ENCODE peak calls at places on chromosomes 11 and 22, in seven cellular contexts. One of them, this sample, is unnamed.
A peak's percentile ranks its signal among the peaks of the same experiment; 100 is the strongest.

GRCh38 chr11:119339581-119340334 is 925 bp downstream of the C1QTNF5 start:
- DNase-seq in tibial nerve: peak; percentile 40
- DNase-seq in WERI-Rb-1: peak; percentile 76
- DNase-seq in ascending aorta: no peak
- DNase-seq in HFFc6: no peak
- DNase-seq in gastrocnemius medialis: peak; percentile 55
- DNase-seq in epithelial cell of esophagus: peak; percentile 29
- DNase-seq in this sample: no peak

GRCh38 chr11:19889531-19889930 is 176.9 kb downstream of the NAV2 start:
- DNase-seq in WERI-Rb-1: no peak
- DNase-seq in HFFc6: peak; percentile 16
- DNase-seq in epithelial cell of esophagus: no peak
- DNase-seq in gastrocnemius medialis: no peak
- DNase-seq in tibial nerve: no peak
- DNase-seq in ascending aorta: no peak
- DNase-seq in this sample: no peak

GRCh38 chr11:79670846-79671245 is 230.0 kb upstream of the TENM4 start:
- DNase-seq in epithelial cell of esophagus: peak; percentile 39
- DNase-seq in tibial nerve: no peak
- DNase-seq in gastrocnemius medialis: no peak
- DNase-seq in ascending aorta: no peak
- DNase-seq in WERI-Rb-1: no peak
- DNase-seq in HFFc6: no peak
- DNase-seq in this sample: no peak

GRCh38 chr11:66857234-66857926 is 516 bp downstream of the LRFN4 start:
- DNase-seq in gastrocnemius medialis: no peak
- DNase-seq in ascending aorta: no peak
- DNase-seq in tibial nerve: no peak
- DNase-seq in WERI-Rb-1: no peak
- DNase-seq in epithelial cell of esophagus: peak; percentile 30
- DNase-seq in HFFc6: no peak
- DNase-seq in this sample: peak; percentile 34

GRCh38 chr22:38730411-38730871 is 24.7 kb downstream of the GTPBP1 start:
- DNase-seq in ascending aorta: no peak
- DNase-seq in gastrocnemius medialis: no peak
- DNase-seq in tibial nerve: no peak
- DNase-seq in epithelial cell of esophagus: no peak
- DNase-seq in WERI-Rb-1: no peak
- DNase-seq in HFFc6: no peak
- DNase-seq in this sample: no peak

GRCh38 chr11:122163420-122163819 is 47.4 kb upstream of the BLID start:
- DNase-seq in HFFc6: peak; percentile 66
- DNase-seq in WERI-Rb-1: no peak
- DNase-seq in tibial nerve: no peak
- DNase-seq in ascending aorta: no peak
- DNase-seq in gastrocnemius medialis: no peak
- DNase-seq in epithelial cell of esophagus: no peak
- DNase-seq in this sample: no peak

GRCh38 chr11:119618208-119618909 is 110.6 kb downstream of the NECTIN1 start:
- DNase-seq in WERI-Rb-1: no peak
- DNase-seq in epithelial cell of esophagus: no peak
- DNase-seq in gastrocnemius medialis: peak; percentile 43
- DNase-seq in tibial nerve: peak; percentile 60
- DNase-seq in ascending aorta: peak; percentile 27
- DNase-seq in HFFc6: no peak
- DNase-seq in this sample: no peak

GRCh38 chr11:1343391-1344055 is 34.1 kb upstream of the TOLLIP start:
- DNase-seq in HFFc6: no peak
- DNase-seq in WERI-Rb-1: no peak
- DNase-seq in gastrocnemius medialis: no peak
- DNase-seq in epithelial cell of esophagus: no peak
- DNase-seq in ascending aorta: no peak
- DNase-seq in tibial nerve: no peak
- DNase-seq in this sample: no peak

GRCh38 chr22:31436132-31436531 is 36.7 kb downstream of the DRG1 start:
- DNase-seq in WERI-Rb-1: no peak
- DNase-seq in gastrocnemius medialis: peak; percentile 37
- DNase-seq in tibial nerve: no peak
- DNase-seq in ascending aorta: no peak
- DNase-seq in HFFc6: no peak
- DNase-seq in epithelial cell of esophagus: no peak
- DNase-seq in this sample: no peak

GRCh38 chr11:38182126-38182907 is 1584.3 kb upstream of the RAG2 start:
- DNase-seq in tibial nerve: no peak
- DNase-seq in gastrocnemius medialis: no peak
- DNase-seq in ascending aorta: no peak
- DNase-seq in epithelial cell of esophagus: no peak
- DNase-seq in WERI-Rb-1: no peak
- DNase-seq in HFFc6: no peak
- DNase-seq in this sample: no peak

GRCh38 chr11:132772712-132773545 is 759.4 kb downstream of the OPCML start:
- DNase-seq in gastrocnemius medialis: no peak
- DNase-seq in tibial nerve: no peak
- DNase-seq in ascending aorta: no peak
- DNase-seq in WERI-Rb-1: no peak
- DNase-seq in HFFc6: no peak
- DNase-seq in epithelial cell of esophagus: no peak
- DNase-seq in this sample: no peak

GRCh38 chr11:78564037-78564888 is 10.4 kb downstream of the NARS2 start:
- DNase-seq in epithelial cell of esophagus: peak; percentile 69
- DNase-seq in tibial nerve: peak; percentile 91
- DNase-seq in ascending aorta: no peak
- DNase-seq in WERI-Rb-1: peak; percentile 19
- DNase-seq in HFFc6: peak; percentile 67
- DNase-seq in gastrocnemius medialis: no peak
- DNase-seq in this sample: peak; percentile 71

GRCh38 chr11:93116641-93117577 is 80.9 kb downstream of the SLC36A4 start:
- DNase-seq in tibial nerve: no peak
- DNase-seq in gastrocnemius medialis: no peak
- DNase-seq in epithelial cell of esophagus: peak; percentile 72
- DNase-seq in ascending aorta: no peak
- DNase-seq in WERI-Rb-1: no peak
- DNase-seq in HFFc6: no peak
- DNase-seq in this sample: peak; percentile 39

GRCh38 chr11:77058900-77059299 is 7.9 kb upstream of the CAPN5 start:
- DNase-seq in epithelial cell of esophagus: no peak
- DNase-seq in ascending aorta: no peak
- DNase-seq in gastrocnemius medialis: no peak
- DNase-seq in tibial nerve: no peak
- DNase-seq in WERI-Rb-1: no peak
- DNase-seq in HFFc6: no peak
- DNase-seq in this sample: no peak

GRCh38 chr11:11148104-11148509 is 204.9 kb downstream of the CSNK2A3 start:
- DNase-seq in tibial nerve: peak; percentile 63
- DNase-seq in WERI-Rb-1: no peak
- DNase-seq in gastrocnemius medialis: peak; percentile 94
- DNase-seq in HFFc6: peak; percentile 85
- DNase-seq in ascending aorta: peak; percentile 43
- DNase-seq in epithelial cell of esophagus: peak; percentile 62
- DNase-seq in this sample: peak; percentile 50

GRCh38 chr22:49255154-49255553 is 572.5 kb downstream of the BRD1 start:
- DNase-seq in epithelial cell of esophagus: no peak
- DNase-seq in tibial nerve: no peak
- DNase-seq in WERI-Rb-1: no peak
- DNase-seq in ascending aorta: no peak
- DNase-seq in HFFc6: no peak
- DNase-seq in gastrocnemius medialis: no peak
- DNase-seq in this sample: no peak

GRCh38 chr11:61966673-61967176 is 709 bp downstream of the FTH1 start:
- DNase-seq in epithelial cell of esophagus: no peak
- DNase-seq in WERI-Rb-1: peak; percentile 31
- DNase-seq in HFFc6: peak; percentile 41
- DNase-seq in ascending aorta: no peak
- DNase-seq in tibial nerve: no peak
- DNase-seq in gastrocnemius medialis: no peak
- DNase-seq in this sample: peak; percentile 64

GRCh38 chr11:111001091-111001430 is 244.5 kb upstream of the POU2AF2 start:
- DNase-seq in HFFc6: no peak
- DNase-seq in epithelial cell of esophagus: no peak
- DNase-seq in ascending aorta: no peak
- DNase-seq in tibial nerve: no peak
- DNase-seq in WERI-Rb-1: no peak
- DNase-seq in gastrocnemius medialis: no peak
- DNase-seq in this sample: no peak

GRCh38 chr11:65129649-65130441 is 4.5 kb downstream of the SYVN1 start:
- DNase-seq in tibial nerve: no peak
- DNase-seq in epithelial cell of esophagus: no peak
- DNase-seq in HFFc6: no peak
- DNase-seq in WERI-Rb-1: no peak
- DNase-seq in gastrocnemius medialis: no peak
- DNase-seq in ascending aorta: no peak
- DNase-seq in this sample: no peak

GRCh38 chr11:67287355-67288197 is 1.5 kb upstream of the ANKRD13D start:
- DNase-seq in gastrocnemius medialis: no peak
- DNase-seq in WERI-Rb-1: no peak
- DNase-seq in ascending aorta: no peak
- DNase-seq in epithelial cell of esophagus: no peak
- DNase-seq in HFFc6: no peak
- DNase-seq in tibial nerve: no peak
- DNase-seq in this sample: no peak

GRCh38 chr22:32476286-32476685 is 1.7 kb downstream of the FBXO7 start:
- DNase-seq in epithelial cell of esophagus: no peak
- DNase-seq in tibial nerve: no peak
- DNase-seq in WERI-Rb-1: no peak
- DNase-seq in gastrocnemius medialis: no peak
- DNase-seq in ascending aorta: no peak
- DNase-seq in HFFc6: no peak
- DNase-seq in this sample: no peak

GRCh38 chr22:46432164-46433068 is 96.9 kb downstream of the TRMU start:
- DNase-seq in ascending aorta: no peak
- DNase-seq in epithelial cell of esophagus: no peak
- DNase-seq in tibial nerve: no peak
- DNase-seq in HFFc6: no peak
- DNase-seq in gastrocnemius medialis: no peak
- DNase-seq in WERI-Rb-1: no peak
- DNase-seq in this sample: no peak

DNA sequence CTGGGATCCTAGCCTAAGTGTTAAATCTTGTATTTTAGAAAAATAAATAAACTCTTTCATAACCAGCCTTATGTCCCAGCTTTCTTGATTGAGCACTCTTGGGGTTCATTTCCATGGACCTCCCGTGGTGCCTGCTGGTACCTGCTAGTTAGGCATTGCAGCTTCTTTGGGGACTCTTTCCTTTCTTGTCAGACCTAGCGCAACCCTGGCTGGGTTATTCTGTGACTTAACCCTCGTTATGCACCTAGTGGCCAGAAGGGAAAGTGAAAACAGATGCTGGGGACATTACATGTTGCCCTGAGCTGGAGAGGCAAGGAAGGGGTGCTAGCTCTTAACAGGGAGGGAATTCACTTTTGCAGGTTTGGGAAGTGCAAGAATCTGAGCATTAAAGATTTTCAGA is 46.8 kb downstream of the APIP start:
- DNase-seq in epithelial cell of esophagus: no peak
- DNase-seq in HFFc6: no peak
- DNase-seq in gastrocnemius medialis: no peak
- DNase-seq in tibial nerve: no peak
- DNase-seq in ascending aorta: no peak
- DNase-seq in WERI-Rb-1: peak; percentile 20
- DNase-seq in this sample: peak; percentile 14
- TF ChIP-seq CTCF in epithelial cell of esophagus: no peak
- TF ChIP-seq CTCF in HFFc6: peak; percentile 55
- TF ChIP-seq CTCF in gastrocnemius medialis: no peak
- TF ChIP-seq CTCF in tibial nerve: no peak
- TF ChIP-seq CTCF in ascending aorta: no peak
- TF ChIP-seq CTCF in WERI-Rb-1: peak; percentile 39
- TF ChIP-seq CTCF in this sample: no peak

DNA sequence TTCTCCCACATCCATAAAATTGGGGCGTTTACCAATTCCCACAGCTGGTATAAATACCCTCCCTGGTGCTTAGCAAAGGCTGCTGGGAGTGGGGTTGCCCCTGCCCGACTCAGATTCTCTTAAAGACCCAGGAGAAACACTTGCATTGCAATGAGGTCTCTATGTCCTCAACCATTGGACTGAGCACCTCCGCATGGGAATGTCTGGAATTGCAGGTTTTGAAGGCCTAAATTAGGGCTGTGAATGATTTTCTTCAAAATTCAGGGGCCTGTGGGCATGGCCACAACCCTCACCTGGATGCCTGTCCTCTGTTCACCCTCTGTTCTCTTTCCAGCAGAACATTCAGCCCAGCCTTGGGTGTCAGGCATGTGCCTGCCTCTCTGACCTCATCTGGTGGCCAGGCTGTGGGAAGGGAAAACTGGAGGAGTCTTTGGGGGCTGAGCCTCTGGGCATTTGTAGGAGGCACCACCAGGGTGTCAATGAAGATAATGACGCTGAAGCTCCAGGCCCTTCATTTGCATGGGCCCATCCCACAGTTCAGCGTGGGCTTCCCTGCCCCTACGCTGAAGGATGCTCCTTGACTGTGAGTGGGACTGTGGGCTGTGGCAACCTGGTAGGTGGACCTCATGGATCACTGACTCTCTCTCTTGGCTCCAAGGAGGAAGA is 52.7 kb upstream of the MYEOV start:
- DNase-seq in HFFc6: no peak
- DNase-seq in gastrocnemius medialis: no peak
- DNase-seq in ascending aorta: no peak
- DNase-seq in tibial nerve: no peak
- DNase-seq in epithelial cell of esophagus: no peak
- DNase-seq in WERI-Rb-1: no peak
- DNase-seq in this sample: no peak
- TF ChIP-seq CTCF in HFFc6: peak; percentile 26
- TF ChIP-seq CTCF in gastrocnemius medialis: no peak
- TF ChIP-seq CTCF in ascending aorta: no peak
- TF ChIP-seq CTCF in tibial nerve: no peak
- TF ChIP-seq CTCF in epithelial cell of esophagus: no peak
- TF ChIP-seq CTCF in WERI-Rb-1: no peak
- TF ChIP-seq CTCF in this sample: peak; percentile 0

DNA sequence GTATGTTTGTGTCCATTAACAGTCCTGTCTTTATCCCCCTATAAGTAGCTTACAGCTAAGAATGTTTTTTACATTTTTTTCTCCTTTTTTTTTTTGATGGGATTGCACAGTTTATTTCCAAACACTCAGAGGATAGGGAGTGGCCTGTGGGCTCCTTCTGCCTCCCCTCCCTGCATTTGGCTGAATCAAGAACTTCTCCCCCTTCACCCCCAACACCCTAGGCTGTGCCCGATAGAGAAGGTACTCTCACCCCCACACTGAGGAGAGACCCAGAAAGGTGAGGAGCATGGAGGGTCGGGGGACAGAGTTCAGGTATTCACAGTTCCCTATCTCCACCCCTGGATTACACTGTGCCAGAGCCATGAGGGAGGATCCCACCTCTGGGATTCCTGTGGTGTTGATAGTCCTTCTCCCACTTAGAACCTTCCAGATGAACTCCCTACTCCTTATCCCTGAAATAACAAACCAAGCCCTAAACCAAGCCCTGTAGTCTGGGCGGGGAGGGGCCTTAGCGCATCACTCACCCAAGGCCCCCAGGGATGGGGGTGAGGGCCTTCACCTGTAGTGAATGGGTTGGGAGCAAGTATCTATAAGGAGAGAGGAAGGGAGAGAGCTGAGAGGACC is 97.1 kb downstream of the ADAMTS15 start:
- DNase-seq in tibial nerve: no peak
- DNase-seq in epithelial cell of esophagus: no peak
- DNase-seq in WERI-Rb-1: no peak
- DNase-seq in ascending aorta: no peak
- DNase-seq in gastrocnemius medialis: no peak
- DNase-seq in HFFc6: no peak
- DNase-seq in this sample: no peak
- TF ChIP-seq CTCF in tibial nerve: no peak
- TF ChIP-seq CTCF in epithelial cell of esophagus: no peak
- TF ChIP-seq CTCF in WERI-Rb-1: no peak
- TF ChIP-seq CTCF in ascending aorta: no peak
- TF ChIP-seq CTCF in gastrocnemius medialis: no peak
- TF ChIP-seq CTCF in HFFc6: no peak
- TF ChIP-seq CTCF in this sample: no peak

GRCh38 chr11:112004389-112004788 is 20.8 kb upstream of the DLAT start:
- DNase-seq in HFFc6: no peak
- DNase-seq in ascending aorta: no peak
- DNase-seq in gastrocnemius medialis: no peak
- DNase-seq in WERI-Rb-1: no peak
- DNase-seq in epithelial cell of esophagus: no peak
- DNase-seq in tibial nerve: no peak
- DNase-seq in this sample: no peak
- TF ChIP-seq CTCF in HFFc6: peak; percentile 62
- TF ChIP-seq CTCF in ascending aorta: no peak
- TF ChIP-seq CTCF in gastrocnemius medialis: no peak
- TF ChIP-seq CTCF in WERI-Rb-1: peak; percentile 57
- TF ChIP-seq CTCF in epithelial cell of esophagus: peak; percentile 35
- TF ChIP-seq CTCF in tibial nerve: no peak
- TF ChIP-seq CTCF in this sample: no peak